ENCODE peak calls at places on chromosomes 1 and 21, in seven cellular contexts. N is MM.1S, S is HepG2, B is adipocyte, I is mesendoderm, W is GM12878, C is fibroblast of lung. J is an unnamed sample.

GRCh38 chr21:42010507-42011493 is 640 bp upstream of the ZBTB21 start:
- DNase-seq in N (peak; percentile 69), S (peak; percentile 20), B (peak; percentile 41), I (peak; percentile 46), W (no peak), C (no peak), J (no peak)

GRCh38 chr21:41425588-41425953 is 468 bp upstream of the MX1 start:
- DNase-seq in N (no peak), S (no peak), B (no peak), I (no peak), W (no peak), C (no peak), J (no peak)

GRCh38 chr1:55239548-55239947 is 24.4 kb upstream of the USP24 start:
- DNase-seq in N (no peak), S (no peak), B (no peak), I (no peak), W (no peak), C (no peak), J (no peak)

GRCh38 chr1:159591981-159592380 is 4.4 kb downstream of the APCS start:
- DNase-seq in N (no peak), S (no peak), B (no peak), I (no peak), W (no peak), C (no peak), J (no peak)

GRCh38 chr1:201904579-201904978 is 15.9 kb downstream of the SHISA4 start:
- DNase-seq in N (no peak), S (no peak), B (peak; percentile 89), I (peak; percentile 75), W (no peak), C (peak; percentile 90), J (no peak)

GRCh38 chr21:15121655-15122120 is 56.9 kb upstream of the NRIP1 start:
- DNase-seq in N (no peak), S (peak; percentile 79), B (peak; percentile 14), I (peak; percentile 17), W (no peak), C (peak; percentile 72), J (no peak)

GRCh38 chr1:155174334-155175280 is 958 bp downstream of the TRIM46 start:
- DNase-seq in N (no peak), S (no peak), B (peak; percentile 54), I (peak; percentile 47), W (no peak), C (peak; percentile 34), J (peak; percentile 83)

GRCh38 chr1:102151242-102151641 is 154.5 kb upstream of the OLFM3 start:
- DNase-seq in N (no peak), S (no peak), B (no peak), I (no peak), W (no peak), C (no peak), J (no peak)

GRCh38 chr21:31194510-31195293 is 149.4 kb downstream of the TIAM1 start:
- DNase-seq in N (no peak), S (no peak), B (no peak), I (no peak), W (no peak), C (no peak), J (no peak)

GRCh38 chr1:94909486-94909885 is 17.4 kb downstream of the CNN3 start:
- DNase-seq in N (no peak), S (no peak), B (no peak), I (no peak), W (no peak), C (peak; percentile 26), J (no peak)

GRCh38 chr1:57124768-57125446 is 159.1 kb upstream of the C8B start:
- DNase-seq in N (no peak), S (no peak), B (peak; percentile 36), I (no peak), W (no peak), C (no peak), J (no peak)

GRCh38 chr1:15388201-15388880 is 21.3 kb upstream of the EFHD2 start:
- DNase-seq in N (no peak), S (no peak), B (no peak), I (no peak), W (no peak), C (no peak), J (no peak)

GRCh38 chr1:162627662-162628296 is 4.5 kb upstream of the DDR2 start:
- DNase-seq in N (peak; percentile 71), S (peak; percentile 43), B (peak; percentile 45), I (peak; percentile 39), W (no peak), C (peak; percentile 68), J (peak; percentile 71)

GRCh38 chr1:180964056-180964455 is 51.4 kb downstream of the KIAA1614 start:
- DNase-seq in N (no peak), S (no peak), B (no peak), I (no peak), W (no peak), C (no peak), J (no peak)

GRCh38 chr1:180964609-180965008 is 51.9 kb downstream of the KIAA1614 start:
- DNase-seq in N (no peak), S (no peak), B (no peak), I (no peak), W (no peak), C (no peak), J (no peak)

GRCh38 chr1:180966744-180967536 is 54.2 kb downstream of the KIAA1614 start:
- DNase-seq in N (no peak), S (no peak), B (no peak), I (no peak), W (no peak), C (no peak), J (no peak)

GRCh38 chr1:180967558-180967957 is 54.9 kb downstream of the KIAA1614 start:
- DNase-seq in N (no peak), S (no peak), B (no peak), I (no peak), W (no peak), C (no peak), J (no peak)

DNA sequence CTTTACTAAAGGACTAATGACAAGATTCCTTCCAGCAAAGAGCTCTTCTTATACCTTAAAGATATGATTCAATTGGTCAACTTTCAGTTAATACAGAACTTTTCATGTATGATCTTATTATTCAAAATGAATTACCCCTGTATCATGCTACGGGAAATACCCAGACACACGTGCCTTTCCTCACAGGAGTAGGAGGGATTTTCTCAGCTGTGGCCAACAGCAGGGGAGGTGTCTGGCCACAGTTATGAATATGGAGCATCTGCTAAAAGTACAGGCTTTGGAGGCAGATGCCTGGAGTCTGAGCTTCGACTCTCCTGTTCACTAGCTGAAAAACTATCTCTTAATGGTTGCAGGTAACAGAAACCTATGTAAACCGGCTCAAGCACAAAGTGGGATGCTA is 53.6 kb downstream of the KIAA1614 start:
- DNase-seq in N (no peak), S (no peak), B (no peak), I (no peak), W (no peak), C (no peak), J (no peak)
- H3K9ac ChIP-seq in N (no peak overlapping the region), S (no peak overlapping the region), B (no peak overlapping the region), I (no peak overlapping the region), W (no peak overlapping the region), C (no peak overlapping the region), J (no peak overlapping the region)

GRCh38 chr1:146020058-146020738 is 1.3 kb downstream of the HJV start:
- DNase-seq in N (no peak), S (peak; percentile 73), B (no peak), I (no peak), W (no peak), C (no peak), J (no peak)

GRCh38 chr1:146021046-146021445 is 489 bp downstream of the HJV start:
- DNase-seq in N (no peak), S (no peak), B (no peak), I (no peak), W (no peak), C (no peak), J (no peak)

GRCh38 chr1:146021622-146022402 is at the start of gene HJV:
- DNase-seq in N (no peak), S (no peak), B (no peak), I (no peak), W (no peak), C (no peak), J (no peak)

GRCh38 chr1:146016891-146017290 is 4.6 kb downstream of the HJV start:
- DNase-seq in N (no peak), S (no peak), B (peak; percentile 63), I (no peak), W (no peak), C (no peak), J (no peak)

DNA sequence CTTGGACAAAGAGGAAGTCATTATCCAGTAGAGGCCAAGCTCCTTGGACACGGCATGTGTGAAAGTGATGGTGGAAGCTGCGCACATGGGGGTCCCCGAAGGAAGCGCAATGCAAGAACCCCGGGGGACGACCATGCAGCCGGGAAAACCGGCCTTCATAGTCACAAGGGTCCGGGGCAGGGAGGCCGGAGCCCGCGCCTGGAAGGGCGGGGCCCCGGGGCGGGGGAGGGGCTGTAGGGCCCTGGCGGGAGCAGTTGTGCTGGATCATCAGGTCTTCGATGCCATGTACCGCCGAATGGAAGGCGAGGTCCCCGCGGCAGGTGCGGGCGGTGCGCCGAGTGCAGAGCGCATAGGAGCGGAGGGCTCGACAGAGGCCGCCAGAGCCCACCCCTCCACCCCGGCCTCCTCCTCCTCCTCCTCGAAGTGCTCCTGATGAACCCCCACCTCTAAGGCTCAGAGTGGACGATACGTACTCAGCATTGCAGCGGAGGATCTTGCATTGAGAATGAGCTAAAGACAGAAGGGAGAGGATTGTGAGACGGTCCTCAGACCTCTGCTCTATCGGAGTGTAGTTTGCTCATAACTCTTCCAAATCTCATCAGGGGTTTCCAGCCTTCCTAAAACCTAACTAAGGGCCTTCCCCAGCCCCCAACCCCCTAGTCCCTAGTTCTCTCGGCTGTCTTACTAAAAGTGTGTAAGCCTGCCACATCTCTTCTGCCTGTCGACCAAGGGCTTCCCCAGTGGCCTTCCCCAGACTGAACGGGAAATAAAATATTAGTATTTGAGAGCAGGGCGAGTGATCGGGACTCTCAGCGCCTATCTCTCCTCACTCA is 2.1 kb downstream of the HJV start:
- DNase-seq in N (no peak), S (no peak), B (no peak), I (peak; percentile 31), W (no peak), C (no peak), J (no peak)
- H3K4me3 ChIP-seq in N (no peak overlapping the region), S (no peak overlapping the region), B (peak overlapping the region; percentile 29), I (no peak overlapping the region), W (no peak overlapping the region), C (no peak overlapping the region), J (no peak overlapping the region)

GRCh38 chr1:116559304-116559761 is 11.5 kb downstream of the CD58 start:
- DNase-seq in N (peak; percentile 56), S (no peak), B (no peak), I (no peak), W (no peak), C (no peak), J (no peak)

GRCh38 chr1:116557323-116557878 is 13.4 kb downstream of the CD58 start:
- DNase-seq in N (no peak), S (no peak), B (no peak), I (no peak), W (no peak), C (no peak), J (no peak)

GRCh38 chr1:116554924-116555323 is 15.9 kb downstream of the CD58 start:
- DNase-seq in N (no peak), S (no peak), B (no peak), I (no peak), W (no peak), C (no peak), J (no peak)

GRCh38 chr1:116558140-116558549 is 12.7 kb downstream of the CD58 start:
- DNase-seq in N (no peak), S (no peak), B (no peak), I (no peak), W (no peak), C (no peak), J (no peak)

GRCh38 chr1:116556289-116557006 is 14.4 kb downstream of the CD58 start:
- DNase-seq in N (peak; percentile 30), S (no peak), B (no peak), I (no peak), W (peak; percentile 96), C (peak; percentile 57), J (no peak)
- H3K9ac ChIP-seq in N (no peak overlapping the region), S (no peak overlapping the region), B (peak overlapping the region; percentile 69), I (no peak overlapping the region), W (peak overlapping the region; percentile 75), C (no peak overlapping the region), J (no peak overlapping the region)

GRCh38 chr1:6485937-6486250 is 5.6 kb downstream of the PLEKHG5 start:
- DNase-seq in N (no peak), S (no peak), B (peak; percentile 40), I (no peak), W (no peak), C (no peak), J (no peak)
- H3K4me3 ChIP-seq in N (no peak overlapping the region), S (peak overlapping the region; percentile 30), B (no peak overlapping the region), I (peak overlapping the region; percentile 30), W (no peak overlapping the region), C (no peak overlapping the region), J (no peak overlapping the region)

J was measured in Karpas-422.